ENCODE peak calls at places on chromosome 2, in nine cellular contexts. W is HEK293T; O is NCI-H524; V is activated CD4-positive, alpha-beta T cell treated with anti-CD3 and anti-CD28 coated beads, Interleukin-2, amount 10 ng/mL, durations not matched to agents 7 days and 5 days; T is spleen; N is HT1080; Q is lower lobe of right lung; S is stimulated activated CD4-positive, alpha-beta T cell treated with anti-CD3 and anti-CD28 coated beads, Interleukin-2, amount 100 ng/mL, for 48 hours; P is dermis blood vessel endothelial cell. Z is an unnamed sample.

GRCh38 chr2:62065243-62065642 is 130.7 kb upstream of the B3GNT2 start:
- DNase-seq in W (no peak), O (no peak), V (no peak), T (no peak), N (no peak), Q (no peak), S (no peak), P (no peak), Z (no peak)

GRCh38 chr2:214902273-214902672 is 92.8 kb upstream of the BARD1 start:
- DNase-seq in W (no peak), O (no peak), V (no peak), T (no peak), N (no peak), Q (no peak), S (no peak), P (no peak), Z (no peak)

GRCh38 chr2:8457092-8457481 is 224.8 kb upstream of the ID2 start:
- DNase-seq in W (no peak), O (no peak), V (no peak), T (peak; percentile 85), N (no peak), Q (peak; percentile 58), S (no peak), P (no peak), Z (no peak)

GRCh38 chr2:171154348-171154747 is 6.3 kb downstream of the TLK1 start:
- DNase-seq in W (no peak), O (no peak), V (no peak), T (no peak), N (no peak), Q (no peak), S (no peak), P (peak; percentile 22), Z (no peak)

GRCh38 chr2:121333834-121334558 is 49.0 kb upstream of the TFCP2L1 start:
- DNase-seq in W (no peak), O (no peak), V (no peak), T (peak; percentile 53), N (no peak), Q (no peak), S (no peak), P (peak; percentile 10), Z (no peak)

GRCh38 chr2:236088368-236089057 is 79.7 kb downstream of the GBX2 start:
- DNase-seq in W (no peak), O (no peak), V (no peak), T (peak; percentile 1), N (no peak), Q (no peak), S (no peak), P (no peak), Z (no peak)

GRCh38 chr2:66470199-66470598 is 35.3 kb downstream of the MEIS1 start:
- DNase-seq in W (no peak), O (no peak), V (no peak), T (no peak), N (no peak), Q (no peak), S (no peak), P (no peak), Z (no peak)

GRCh38 chr2:193776988-193777387 is 1582.3 kb upstream of the TMEFF2 start:
- DNase-seq in W (no peak), O (no peak), V (no peak), T (no peak), N (no peak), Q (no peak), S (no peak), P (no peak), Z (no peak)

GRCh38 chr2:227237786-227238185 is 73.4 kb downstream of the COL4A3 start:
- DNase-seq in W (no peak), O (no peak), V (no peak), T (no peak), N (no peak), Q (no peak), S (no peak), P (no peak), Z (no peak)

GRCh38 chr2:3449106-3449505 is 69.6 kb downstream of the TRAPPC12 start:
- DNase-seq in W (no peak), O (peak; percentile 47), V (no peak), T (no peak), N (no peak), Q (no peak), S (no peak), P (no peak), Z (no peak)

GRCh38 chr2:157257312-157258252 is at the start of gene GALNT5:
- DNase-seq in W (peak; percentile 21), O (peak; percentile 42), V (no peak), T (no peak), N (no peak), Q (no peak), S (no peak), P (no peak), Z (no peak)

GRCh38 chr2:101308432-101309210 is at the start of gene RNF149:
- DNase-seq in W (peak; percentile 99), O (peak; percentile 69), V (peak; percentile 89), T (peak; percentile 99), N (peak; percentile 84), Q (peak; percentile 97), S (peak; percentile 89), P (peak; percentile 95), Z (peak; percentile 63)

GRCh38 chr2:133576714-133577113 is 8.5 kb upstream of the NCKAP5 start:
- DNase-seq in W (no peak), O (no peak), V (no peak), T (no peak), N (no peak), Q (no peak), S (no peak), P (no peak), Z (no peak)

GRCh38 chr2:202592580-202592979 is 42.2 kb upstream of the FAM117B start:
- DNase-seq in W (no peak), O (no peak), V (no peak), T (no peak), N (no peak), Q (no peak), S (no peak), P (peak; percentile 13), Z (no peak)

GRCh38 chr2:217289909-217290283 is 430.0 kb upstream of the TNP1 start:
- DNase-seq in W (peak; percentile 50), O (no peak), V (no peak), T (no peak), N (no peak), Q (no peak), S (no peak), P (no peak), Z (no peak)

GRCh38 chr2:130798472-130799221 is 38.1 kb upstream of the ARHGEF4 start:
- DNase-seq in W (no peak), O (peak; percentile 75), V (no peak), T (peak; percentile 83), N (no peak), Q (no peak), S (no peak), P (peak; percentile 16), Z (no peak)

GRCh38 chr2:54360055-54360792 is 95.9 kb upstream of the SPTBN1 start:
- DNase-seq in W (peak; percentile 17), O (no peak), V (no peak), T (no peak), N (peak; percentile 38), Q (no peak), S (no peak), P (peak; percentile 95), Z (peak; percentile 87)

GRCh38 chr2:7448578-7449264 is 531.5 kb downstream of the RNF144A start:
- DNase-seq in W (no peak), O (no peak), V (no peak), T (no peak), N (no peak), Q (no peak), S (no peak), P (no peak), Z (no peak)

GRCh38 chr2:61469424-61470121 is 1.3 kb downstream of the USP34 start:
- DNase-seq in W (no peak), O (no peak), V (no peak), T (no peak), N (peak; percentile 16), Q (no peak), S (no peak), P (peak; percentile 33), Z (no peak)

GRCh38 chr2:28296904-28297303 is 95.8 kb upstream of the FOSL2 start:
- DNase-seq in W (no peak), O (no peak), V (no peak), T (no peak), N (peak; percentile 34), Q (no peak), S (no peak), P (no peak), Z (no peak)

GRCh38 chr2:19362094-19362649 is 3.7 kb upstream of the OSR1 start:
- DNase-seq in W (no peak), O (no peak), V (peak; percentile 47), T (no peak), N (no peak), Q (no peak), S (no peak), P (peak; percentile 48), Z (no peak)

GRCh38 chr2:239966029-239966847 is 58.9 kb downstream of the NDUFA10 start:
- DNase-seq in W (no peak), O (no peak), V (no peak), T (peak; percentile 65), N (no peak), Q (no peak), S (no peak), P (no peak), Z (no peak)

GRCh38 chr2:118582058-118582457 is 265.4 kb downstream of the EN1 start:
- DNase-seq in W (no peak), O (no peak), V (no peak), T (no peak), N (no peak), Q (no peak), S (no peak), P (no peak), Z (no peak)

GRCh38 chr2:238104521-238105311 is 4.6 kb downstream of the ESPNL start:
- DNase-seq in W (no peak), O (no peak), V (no peak), T (peak; percentile 74), N (no peak), Q (no peak), S (no peak), P (no peak), Z (no peak)

GRCh38 chr2:122670932-122671331 is 915.5 kb downstream of the TSN start:
- DNase-seq in W (no peak), O (peak; percentile 38), V (no peak), T (no peak), N (no peak), Q (no peak), S (no peak), P (no peak), Z (no peak)

GRCh38 chr2:54935389-54935788 is 114.9 kb downstream of the RTN4 start:
- DNase-seq in W (no peak), O (no peak), V (no peak), T (no peak), N (no peak), Q (no peak), S (no peak), P (no peak), Z (no peak)

GRCh38 chr2:73827018-73827417 is 1.7 kb upstream of the STAMBP start:
- DNase-seq in W (no peak), O (no peak), V (peak; percentile 27), T (no peak), N (peak; percentile 39), Q (no peak), S (no peak), P (peak; percentile 58), Z (no peak)